ENCODE peak calls at places on chromosomes 11 and 22, in five cellular contexts. A, J, K, D and T are unnamed samples.

GRCh38 chr11:96215094-96215782 is 127.8 kb downstream of the MAML2 start:
- DNase-seq in J (no peak), K (no peak), D (no peak), A (no peak), T (no peak)

GRCh38 chr22:30856699-30857098 is 111.9 kb downstream of the MORC2 start:
- DNase-seq in J (no peak), A (peak; percentile 18), K (no peak), D (no peak), T (no peak)

GRCh38 chr11:14380947-14381555 is 22.1 kb upstream of the RRAS2 start:
- DNase-seq in D (no peak), A (peak; percentile 91), J (peak; percentile 79), K (peak; percentile 90), T (peak; percentile 68)

GRCh38 chr11:45147871-45148270 is 1.4 kb downstream of the PRDM11 start:
- DNase-seq in K (no peak), D (no peak), J (no peak), A (no peak), T (no peak)

GRCh38 chr22:30602049-30602448 is 4.9 kb upstream of the TCN2 start:
- DNase-seq in D (peak; percentile 53), J (no peak), K (no peak), A (no peak), T (no peak)

GRCh38 chr11:66126064-66126463 is 56.0 kb downstream of the PACS1 start:
- DNase-seq in A (no peak), K (no peak), J (no peak), D (no peak), T (no peak)

GRCh38 chr11:94067010-94067409 is 45.9 kb downstream of the HEPHL1 start:
- DNase-seq in D (no peak), J (no peak), K (no peak), A (no peak), T (no peak)

GRCh38 chr11:36487619-36488018 is 22.5 kb downstream of the TRAF6 start:
- DNase-seq in K (no peak), D (no peak), J (no peak), A (no peak), T (no peak)

GRCh38 chr11:5007561-5007960 is 12.9 kb downstream of the OR51L1 start:
- DNase-seq in D (no peak), K (no peak), J (no peak), A (no peak), T (no peak)

GRCh38 chr22:16824718-16825687 is at the start of gene XKR3:
- DNase-seq in A (no peak), K (no peak), J (no peak), D (no peak), T (no peak)

GRCh38 chr11:19907839-19908238 is 195.2 kb downstream of the NAV2 start:
- DNase-seq in K (no peak), J (no peak), A (no peak), D (no peak), T (no peak)

GRCh38 chr11:61417670-61418069 is 12.1 kb downstream of the CPSF7 start:
- DNase-seq in D (no peak), J (no peak), K (no peak), A (no peak), T (no peak)

GRCh38 chr11:18527512-18527911 is 770 bp upstream of the TSG101 start:
- DNase-seq in D (no peak), A (no peak), J (no peak), K (no peak), T (no peak)

GRCh38 chr22:27317156-27317555 is 484.4 kb downstream of the MN1 start:
- DNase-seq in J (no peak), K (no peak), A (no peak), D (no peak), T (peak; percentile 21)

GRCh38 chr22:27772370-27773235 is 29.0 kb downstream of the MN1 start:
- DNase-seq in D (no peak), K (no peak), A (no peak), J (no peak), T (no peak)

GRCh38 chr11:95606824-95607223 is 182.8 kb downstream of the FAM76B start:
- DNase-seq in K (no peak), A (no peak), J (no peak), D (no peak), T (no peak)

GRCh38 chr11:8366316-8366715 is 102.6 kb upstream of the LMO1 start:
- DNase-seq in J (no peak), D (no peak), K (peak; percentile 60), A (no peak), T (no peak)

GRCh38 chr11:19229671-19230070 is 11.1 kb downstream of the E2F8 start:
- DNase-seq in D (no peak), K (no peak), J (no peak), A (no peak), T (no peak)

GRCh38 chr11:133927690-133928627 is 28.8 kb downstream of the IGSF9B start:
- DNase-seq in A (peak; percentile 72), J (peak; percentile 71), D (no peak), K (peak; percentile 80), T (peak; percentile 54)

DNA sequence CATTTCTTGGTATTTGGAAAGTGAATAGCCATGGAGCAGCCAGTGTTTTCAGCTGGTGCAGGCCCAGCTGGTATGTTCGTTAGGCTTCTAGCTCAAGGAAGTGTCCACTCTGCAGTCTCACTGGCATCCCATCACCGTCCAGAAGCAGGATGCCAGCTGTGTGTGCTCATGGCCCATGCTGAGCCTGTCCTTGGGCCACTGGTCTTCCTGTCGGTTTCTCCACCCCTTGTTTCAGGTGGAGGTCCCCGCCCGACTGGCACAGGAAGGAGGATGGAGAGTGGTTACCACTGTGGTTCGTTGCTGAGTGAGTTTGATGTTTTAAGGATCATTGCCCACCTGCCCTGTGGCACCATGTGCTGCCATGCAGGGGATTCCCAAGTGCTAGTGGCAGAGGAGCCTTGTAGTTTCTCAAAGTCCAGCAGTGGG is 63.7 kb downstream of the MED15 start:
- DNase-seq in K (no peak), D (no peak), J (no peak), A (no peak), T (no peak)
- H3K4me1 ChIP-seq in K (peaks cover 71% of the 10 kb centered on the region), D (peaks cover 41% of the 10 kb centered on the region), J (peaks cover 22% of the 10 kb centered on the region), A (peaks cover 20% of the 10 kb centered on the region), T (no peaks in the 10 kb centered on the region)

GRCh38 chr22:44920183-44920582 is 89.6 kb downstream of the PHF21B start:
- DNase-seq in A (no peak), J (no peak), K (peak; percentile 56), D (no peak), T (no peak)
- H3K27me3 ChIP-seq in A (no peaks in the 10 kb centered on the region), J (no peaks in the 10 kb centered on the region), K (no peaks in the 10 kb centered on the region), D (no peaks in the 10 kb centered on the region), T (no peaks in the 10 kb centered on the region)

GRCh38 chr11:113261709-113262475 is 52.5 kb upstream of the TTC12 start:
- DNase-seq in K (no peak), D (no peak), A (no peak), J (no peak), T (no peak)
- H3K4me1 ChIP-seq in K (no peaks in the 10 kb centered on the region), D (no peaks in the 10 kb centered on the region), A (no peaks in the 10 kb centered on the region), J (peaks cover 5% of the 10 kb centered on the region), T (no peaks in the 10 kb centered on the region)

DNA sequence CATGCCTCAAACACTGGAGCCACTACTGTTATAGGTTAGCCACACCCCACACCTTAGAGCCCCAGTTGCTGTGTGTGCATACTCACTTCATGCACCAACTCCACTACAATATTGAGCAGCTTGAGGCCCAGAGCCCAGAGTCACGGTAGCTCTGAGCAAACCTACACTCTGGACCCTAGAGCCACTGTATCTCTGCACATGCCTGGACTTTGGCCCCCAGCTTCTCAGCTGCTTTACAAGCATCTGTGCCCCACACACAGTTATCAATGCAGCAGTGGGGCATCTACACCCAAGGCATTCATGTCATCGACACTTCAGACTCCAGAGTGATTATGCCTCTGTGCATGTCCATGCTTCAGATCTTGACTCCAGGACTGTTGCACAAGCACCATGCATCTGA is 2.2 kb upstream of the OR5B12 start:
- DNase-seq in K (no peak), A (no peak), D (no peak), J (no peak), T (no peak)
- H3K27me3 ChIP-seq in K (no peaks in the 10 kb centered on the region), A (no peaks in the 10 kb centered on the region), D (peaks cover 9% of the 10 kb centered on the region), J (no peaks in the 10 kb centered on the region), T (no peaks in the 10 kb centered on the region)

GRCh38 chr22:41934284-41935014 is 7.8 kb upstream of the TNFRSF13C start:
- DNase-seq in A (peak; percentile 56), K (no peak), J (no peak), D (no peak), T (no peak)

GRCh38 chr22:41931701-41932269 is 5.2 kb upstream of the TNFRSF13C start:
- DNase-seq in J (no peak), K (no peak), A (no peak), D (no peak), T (peak; percentile 42)

GRCh38 chr22:41933411-41934177 is 7.0 kb upstream of the TNFRSF13C start:
- DNase-seq in D (no peak), J (no peak), K (no peak), A (no peak), T (no peak)

GRCh38 chr22:41935015-41935908 is 8.7 kb upstream of the TNFRSF13C start:
- DNase-seq in K (no peak), D (no peak), J (no peak), A (no peak), T (no peak)

GRCh38 chr22:41932353-41932752 is 5.7 kb upstream of the TNFRSF13C start:
- DNase-seq in D (no peak), A (no peak), J (no peak), K (no peak), T (no peak)
- H3K4me1 ChIP-seq in D (no peaks in the 10 kb centered on the region), A (no peaks in the 10 kb centered on the region), J (no peaks in the 10 kb centered on the region), K (no peaks in the 10 kb centered on the region), T (no peaks in the 10 kb centered on the region)

DNA sequence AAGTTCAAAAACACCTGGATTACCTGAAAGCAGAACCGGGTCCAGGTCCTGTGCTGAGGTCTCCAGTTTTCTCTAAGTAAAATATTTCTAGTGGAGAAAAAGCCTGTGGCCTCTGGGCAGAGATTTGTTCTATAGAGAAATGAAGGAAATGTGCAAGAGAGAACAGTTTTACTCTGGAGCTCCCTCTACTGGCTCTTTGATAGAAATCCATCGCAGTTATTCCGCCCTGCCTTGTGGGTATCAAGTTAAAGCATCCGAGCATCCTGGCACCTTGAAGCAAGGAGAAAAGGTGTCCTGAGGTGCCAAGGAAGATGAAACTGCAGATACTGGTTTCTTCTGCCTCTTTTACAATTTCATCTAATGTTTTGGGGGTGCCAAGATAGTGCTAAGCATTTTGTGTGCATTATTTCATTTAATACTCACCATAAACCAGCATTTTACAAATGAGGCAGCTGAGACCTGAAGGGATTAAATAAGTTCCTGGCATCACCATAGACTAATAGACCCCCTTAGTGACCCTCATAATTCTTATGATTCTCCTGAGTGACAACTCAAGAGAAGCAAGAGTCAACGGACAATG is 113.1 kb upstream of the HSD17B12 start:
- DNase-seq in J (no peak), D (peak; percentile 41), K (no peak), A (no peak), T (no peak)
- H3K27me3 ChIP-seq in J (peaks cover 2% of the 10 kb centered on the region), D (peaks cover 56% of the 10 kb centered on the region), K (peaks cover 21% of the 10 kb centered on the region), A (no peaks in the 10 kb centered on the region), T (peaks cover 7% of the 10 kb centered on the region)

DNA sequence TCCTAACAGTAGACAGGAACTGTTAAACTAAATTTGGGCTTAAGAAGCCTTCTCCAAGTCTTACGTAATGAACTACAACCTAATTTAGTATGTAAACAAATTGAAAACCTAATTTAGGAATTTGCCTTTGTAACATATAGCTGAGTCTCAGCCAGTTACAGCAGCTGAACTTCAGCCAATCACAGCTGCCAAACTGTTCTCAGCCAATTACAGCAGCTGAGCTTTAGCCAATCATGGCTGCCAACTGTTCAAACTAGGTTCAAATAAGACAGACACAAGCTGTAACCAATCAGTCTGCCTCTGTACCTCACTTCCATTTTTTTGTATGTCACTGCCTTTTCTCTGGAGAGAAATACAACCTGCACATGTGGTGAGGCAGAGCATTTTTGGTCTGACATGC is 95.0 kb upstream of the CD44 start:
- DNase-seq in D (no peak), J (no peak), A (no peak), K (no peak), T (no peak)
- H3K4me1 ChIP-seq in D (peaks cover 5% of the 10 kb centered on the region), J (no peaks in the 10 kb centered on the region), A (no peaks in the 10 kb centered on the region), K (peaks cover 30% of the 10 kb centered on the region), T (no peaks in the 10 kb centered on the region)